ENCODE peak calls at places on chromosomes 1 and 21, in six cellular contexts. P is neural progenitor cell, L is A549, X is colonic mucosa, R is breast epithelium, D is heart left ventricle. V is an unnamed sample.

GRCh38 chr1:17027403-17027802 is 15.7 kb upstream of the ATP13A2 start:
- DNase-seq in P (no peak), L (no peak), X (no peak), R (no peak), D (no peak), V (no peak)

GRCh38 chr1:15128520-15129313 is 24.8 kb upstream of the TMEM51 start:
- DNase-seq in P (peak), L (peak), X (peak), R (peak), D (peak), V (no peak)

GRCh38 chr1:168959382-168959781 is 147.1 kb upstream of the ATP1B1 start:
- DNase-seq in P (no peak), L (no peak), X (no peak), R (no peak), D (no peak), V (no peak)

GRCh38 chr1:8004803-8005573 is 21.1 kb downstream of the ERRFI1 start:
- DNase-seq in P (no peak), L (peak), X (peak), R (peak), D (peak), V (peak)

GRCh38 chr1:223487514-223488259 is 94.5 kb downstream of the CCDC185 start:
- DNase-seq in P (peak), L (no peak), X (no peak), R (no peak), D (no peak), V (no peak)

GRCh38 chr1:109388884-109389637 is 8.7 kb downstream of the SORT1 start:
- DNase-seq in P (no peak), L (no peak), X (no peak), R (no peak), D (no peak), V (no peak)

GRCh38 chr1:231818342-231818741 is 191.8 kb downstream of the DISC1 start:
- DNase-seq in P (no peak), L (no peak), X (no peak), R (no peak), D (peak), V (no peak)

GRCh38 chr1:53394306-53394705 is 64.9 kb upstream of the DMRTB1 start:
- DNase-seq in P (no peak), L (no peak), X (no peak), R (no peak), D (no peak), V (no peak)

GRCh38 chr21:29287383-29287782 is 11.3 kb upstream of the BACH1 start:
- DNase-seq in P (no peak), L (no peak), X (no peak), R (no peak), D (no peak), V (no peak)

DNA sequence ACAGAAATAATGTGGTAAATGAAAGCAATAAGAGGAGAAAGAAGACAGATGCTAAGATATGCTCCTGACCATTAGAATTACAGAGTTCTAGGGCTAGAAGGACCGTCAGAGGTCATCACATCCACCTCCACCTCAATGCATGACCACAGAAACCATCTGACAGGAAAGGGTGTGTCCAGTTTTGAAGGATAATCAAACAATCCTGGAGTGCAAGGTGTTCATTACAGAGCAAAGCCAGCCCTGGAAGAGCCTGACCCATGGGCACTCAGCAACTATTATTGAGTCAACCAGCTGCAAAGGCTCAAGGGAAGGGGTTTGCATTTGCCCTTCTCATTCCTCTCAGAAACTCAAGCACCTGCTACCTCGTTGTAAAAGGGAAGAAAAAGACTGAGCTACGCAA is 46.4 kb downstream of the TOR1AIP2 start:
- DNase-seq in P (no peak), L (no peak), X (no peak), R (no peak), D (no peak), V (no peak)
- TF ChIP-seq CTCF in P (no peak), L (no peak), X (no peak), R (no peak), D (no peak), V (no peak)

GRCh38 chr1:179143332-179143731 is 61.5 kb downstream of the TOR3A start:
- DNase-seq in P (no peak), L (peak), X (no peak), R (no peak), D (no peak), V (peak)
- H3K27ac ChIP-seq in P (no peak), L (peak), X (peak), R (peak), D (peak), V (peak)

GRCh38 chr1:2970311-2971145 is 50.7 kb upstream of the ACTRT2 start:
- DNase-seq in P (no peak), L (no peak), X (no peak), R (peak), D (no peak), V (no peak)

GRCh38 chr1:2969870-2970291 is 51.4 kb upstream of the ACTRT2 start:
- DNase-seq in P (no peak), L (no peak), X (no peak), R (peak), D (no peak), V (no peak)

GRCh38 chr1:2968471-2968881 is 52.8 kb upstream of the ACTRT2 start:
- DNase-seq in P (no peak), L (no peak), X (no peak), R (no peak), D (no peak), V (no peak)

GRCh38 chr1:2967881-2968280 is 53.4 kb upstream of the ACTRT2 start:
- DNase-seq in P (no peak), L (no peak), X (no peak), R (no peak), D (no peak), V (no peak)

DNA sequence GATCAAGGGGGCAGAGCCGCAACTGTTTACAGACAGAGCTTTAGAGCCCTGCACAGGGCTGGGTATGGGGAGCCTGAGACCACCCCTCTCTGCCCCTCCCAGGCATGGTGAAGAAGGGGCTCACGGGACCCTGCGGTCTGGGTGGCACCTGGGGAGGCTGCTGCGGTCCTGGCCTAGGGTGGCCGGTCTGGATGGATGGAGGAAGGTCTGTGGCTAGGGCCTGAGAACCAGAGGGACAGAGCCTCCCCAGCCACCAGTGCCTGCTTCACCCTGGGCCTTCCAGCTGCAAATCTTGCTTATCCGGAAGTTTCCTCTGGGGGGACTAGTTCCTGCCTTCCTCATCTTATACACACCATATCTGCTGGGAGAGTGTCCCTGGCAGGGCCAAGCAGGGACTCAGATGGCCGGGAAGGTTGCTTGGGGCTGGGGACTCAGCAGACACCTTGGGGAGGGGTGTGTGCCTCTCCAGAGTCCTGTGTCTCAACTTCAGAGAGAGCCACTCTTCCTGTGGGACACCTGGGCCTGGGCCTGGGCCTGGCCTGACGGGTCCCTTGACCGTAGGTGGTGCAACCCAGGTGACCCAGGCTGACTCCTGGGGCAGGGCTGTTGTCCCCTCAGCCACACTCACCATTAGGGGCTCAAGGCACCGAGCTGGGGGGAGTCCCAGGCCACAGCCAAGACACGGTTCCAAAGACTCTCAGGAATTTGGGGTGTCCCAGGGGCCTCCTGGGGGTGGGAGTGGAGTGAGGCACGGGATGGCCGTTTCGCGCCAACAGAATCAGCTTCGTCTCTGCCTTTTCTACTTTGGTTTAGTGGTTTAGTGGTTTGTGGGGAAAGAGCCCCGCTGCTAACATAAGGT is 52.0 kb upstream of the ACTRT2 start:
- DNase-seq in P (no peak), L (no peak), X (no peak), R (peak), D (no peak), V (no peak)
- TF ChIP-seq CTCF in P (no peak), L (no peak), X (no peak), R (no peak), D (no peak), V (no peak)

DNA sequence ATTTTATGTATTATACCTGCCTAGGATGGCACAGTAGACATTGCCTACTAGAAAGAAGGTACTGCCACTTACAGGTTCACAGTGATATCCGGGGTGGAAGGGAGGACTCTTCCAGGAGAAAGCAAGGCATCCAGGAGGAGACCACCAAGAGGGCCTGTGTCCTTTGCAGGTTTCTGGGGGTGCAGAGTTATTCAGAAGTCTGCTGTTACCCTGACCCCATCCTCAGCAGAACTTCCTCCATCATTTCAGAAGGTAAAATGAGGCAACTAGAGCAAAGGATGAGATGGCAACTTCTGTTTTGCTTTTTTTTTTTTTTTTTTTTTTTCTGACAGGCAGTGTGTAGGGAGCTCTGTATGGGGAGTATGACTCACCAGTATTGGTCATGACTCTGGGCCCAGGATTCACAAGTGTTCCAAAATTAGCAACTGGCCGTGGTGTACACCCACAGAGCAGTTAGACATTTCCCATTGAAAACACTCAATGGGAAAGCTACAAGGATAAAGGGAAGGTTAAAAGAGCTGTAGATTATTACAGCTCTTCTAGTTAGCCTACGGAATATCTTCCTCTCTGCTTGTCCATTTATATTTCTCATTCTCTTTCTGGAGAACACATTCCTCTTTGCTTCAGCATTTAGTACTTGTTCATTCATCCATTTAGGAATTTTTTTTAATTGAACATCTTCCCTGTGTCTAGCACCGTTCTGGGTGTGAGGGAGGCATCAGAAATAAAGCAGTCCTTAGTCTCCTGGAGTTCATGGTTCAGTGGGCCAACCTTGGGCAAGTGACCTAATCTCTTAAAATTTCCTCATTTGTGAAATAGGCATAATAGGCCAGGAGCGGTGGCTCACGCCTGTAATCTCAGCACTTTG is 50.5 kb upstream of the PPP2R5A start:
- DNase-seq in P (no peak), L (peak), X (peak), R (no peak), D (peak), V (peak)
- H3K27ac ChIP-seq in P (no peak), L (peak), X (no peak), R (peak), D (peak), V (peak)

DNA sequence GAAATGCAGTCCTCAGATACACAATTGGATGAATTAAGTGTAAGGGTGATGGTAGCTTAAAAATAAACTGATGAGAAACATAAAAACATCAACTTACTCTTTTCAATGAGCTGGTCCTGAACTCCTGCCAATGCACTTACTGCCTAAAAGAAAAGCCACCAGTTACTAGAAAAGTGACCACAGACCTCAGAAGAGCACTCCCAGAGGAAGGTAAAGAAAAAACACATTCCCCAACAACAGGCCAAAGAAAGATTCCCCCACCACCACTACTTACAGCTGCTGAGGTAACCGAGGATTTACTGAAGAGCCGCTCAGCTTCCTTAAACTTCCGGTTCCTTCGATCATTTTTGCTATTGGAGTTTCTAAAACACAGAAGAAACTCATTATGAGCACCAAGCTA is 5.4 kb downstream of the MEAF6 start:
- DNase-seq in P (peak), L (peak), X (no peak), R (no peak), D (no peak), V (no peak)
- TF ChIP-seq CTCF in P (peak), L (peak), X (no peak), R (no peak), D (no peak), V (peak)

DNA sequence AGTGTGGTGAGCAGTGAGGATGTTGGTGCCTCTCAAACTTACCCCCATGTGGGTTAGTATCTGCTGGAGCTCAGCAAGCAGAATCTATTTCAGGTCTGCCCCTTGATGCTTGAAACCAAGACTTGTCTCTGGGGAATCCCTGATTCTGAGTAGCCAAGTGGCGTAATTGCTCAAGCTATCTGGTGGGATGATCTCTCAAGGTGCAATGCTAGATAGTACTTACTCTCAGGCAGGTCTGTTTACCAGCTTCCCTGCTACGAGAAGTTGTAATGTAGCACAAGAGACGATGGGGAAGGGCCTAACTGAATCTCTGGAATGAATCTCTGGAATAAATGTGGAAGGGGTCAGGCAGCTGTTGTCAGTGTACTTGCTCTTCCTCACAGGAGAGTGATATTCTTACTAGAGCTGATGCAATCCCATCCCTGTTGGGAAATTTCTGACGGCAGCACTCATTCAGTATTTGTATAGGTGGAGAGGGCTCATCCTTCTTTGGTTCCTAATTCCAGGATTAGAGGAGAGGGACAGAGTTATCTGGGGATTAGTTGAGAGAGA is 65.4 kb downstream of the MACF1 start:
- DNase-seq in P (peak), L (peak), X (no peak), R (no peak), D (no peak), V (peak)
- H3K27ac ChIP-seq in P (peak), L (peak), X (peak), R (peak), D (peak), V (peak)

DNA sequence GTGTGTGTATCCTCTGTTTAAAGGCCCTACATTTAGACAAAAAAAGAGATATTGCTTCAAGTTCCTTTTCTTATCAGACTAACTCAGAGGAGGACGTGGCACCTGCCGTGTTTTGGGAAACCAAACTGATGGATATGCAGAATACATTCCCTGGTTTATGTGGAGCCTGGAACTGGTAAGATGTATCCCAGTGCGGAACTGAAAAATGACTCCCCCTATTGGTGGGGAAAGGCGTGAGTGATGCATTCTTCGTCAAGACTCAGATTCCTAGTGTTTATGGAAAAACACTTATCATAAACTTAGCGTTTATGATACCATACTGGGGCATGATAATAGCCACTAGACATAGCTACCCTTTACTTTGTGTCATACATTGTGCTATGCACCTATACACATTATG is 154.2 kb downstream of the ZNF326 start:
- DNase-seq in P (no peak), L (no peak), X (no peak), R (no peak), D (no peak), V (no peak)
- TF ChIP-seq CTCF in P (peak), L (no peak), X (no peak), R (no peak), D (no peak), V (no peak)

GRCh38 chr1:21174638-21175323 is 1.9 kb downstream of the EIF4G3 start:
- DNase-seq in P (no peak), L (no peak), X (no peak), R (no peak), D (no peak), V (peak)
- H3K27ac ChIP-seq in P (no peak), L (peak), X (peak), R (peak), D (peak), V (no peak)